ENCODE peak calls at places on chromosomes 12 and 14, in eight cellular contexts. T is stimulated activated CD4-positive, alpha-beta T cell treated with anti-CD3 and anti-CD28 coated beads, Interleukin-1b, Interleukin-23, amount 100 ng/mL, for 48 hours; I is left lobe of liver; R is GM06990; U is D721Med; L is ascending aorta; Y is bronchial epithelial cell; E is non-pigmented ciliary epithelial cell. P is an unnamed sample.

GRCh38 chr14:100348779-100349708 is 25.9 kb downstream of the SLC25A47 start:
- DNase-seq in T (no peak), I (no peak), R (no peak), U (no peak), L (no peak), Y (no peak), E (no peak), P (no peak)

GRCh38 chr14:96979611-96980074 is 182.5 kb downstream of the VRK1 start:
- DNase-seq in T (no peak), I (no peak), R (no peak), U (no peak), L (no peak), Y (no peak), E (no peak), P (no peak)

GRCh38 chr14:34649344-34649743 is 19.4 kb upstream of the SNX6 start:
- DNase-seq in T (no peak), I (no peak), R (no peak), U (no peak), L (no peak), Y (peak), E (peak), P (no peak)

GRCh38 chr14:96146131-96146771 is 58.4 kb upstream of the BDKRB2 start:
- DNase-seq in T (no peak), I (no peak), R (no peak), U (no peak), L (no peak), Y (peak), E (no peak), P (no peak)

GRCh38 chr12:30973171-30973570 is 46.6 kb downstream of the TSPAN11 start:
- DNase-seq in T (no peak), I (no peak), R (no peak), U (no peak), L (no peak), Y (no peak), E (no peak), P (no peak)

GRCh38 chr12:9741726-9742125 is 8.8 kb upstream of the CLECL1 start:
- DNase-seq in T (peak), I (no peak), R (peak), U (no peak), L (no peak), Y (no peak), E (no peak), P (peak)

GRCh38 chr14:23307687-23308644 is 1.3 kb downstream of the BCL2L2 start:
- DNase-seq in T (no peak), I (no peak), R (no peak), U (no peak), L (no peak), Y (peak), E (no peak), P (no peak)

GRCh38 chr14:32561520-32561919 is 232.4 kb downstream of the AKAP6 start:
- DNase-seq in T (no peak), I (no peak), R (no peak), U (no peak), L (no peak), Y (no peak), E (peak), P (no peak)

GRCh38 chr12:7444537-7444936 is 584 bp upstream of the CD163L1 start:
- DNase-seq in T (no peak), I (no peak), R (no peak), U (no peak), L (no peak), Y (no peak), E (no peak), P (no peak)